ENCODE peak calls at places on chromosomes 13 and 19, in nine cellular contexts. E, L, Q, A, M, V, T, C and J are unnamed samples.

GRCh38 chr19:55248704-55249103 is 10.1 kb downstream of the PPP6R1 start:
- DNase-seq in L (no peak), E (no peak), A (no peak), V (no peak), Q (no peak), C (no peak), T (no peak), M (no peak), J (no peak)

GRCh38 chr19:7944177-7944761 is 803 bp upstream of the TIMM44 start:
- DNase-seq in A (peak; percentile 96), V (peak; percentile 96), M (peak; percentile 84), E (peak; percentile 81), L (peak; percentile 76), C (peak; percentile 97), T (peak; percentile 86), Q (no peak), J (peak; percentile 77)

GRCh38 chr13:31846984-31847752 is 107.8 kb downstream of the RXFP2 start:
- DNase-seq in T (peak; percentile 28), C (no peak), A (no peak), Q (no peak), E (no peak), V (no peak), M (no peak), L (no peak), J (no peak)

GRCh38 chr13:40136896-40137295 is 481.4 kb downstream of the COG6 start:
- DNase-seq in T (no peak), Q (no peak), M (no peak), C (no peak), A (no peak), V (no peak), E (no peak), L (no peak), J (no peak)

GRCh38 chr13:66933994-66934393 is 296.1 kb downstream of the PCDH9 start:
- DNase-seq in T (no peak), L (peak; percentile 96), M (no peak), C (peak; percentile 89), E (peak; percentile 28), V (peak; percentile 51), Q (no peak), A (peak; percentile 22), J (peak; percentile 99)

GRCh38 chr13:100234524-100235136 is 145.7 kb downstream of the PCCA start:
- DNase-seq in C (no peak), M (no peak), V (peak; percentile 34), L (peak; percentile 67), E (no peak), Q (no peak), A (no peak), T (no peak), J (no peak)

GRCh38 chr13:100131863-100132574 is 43.1 kb downstream of the PCCA start:
- DNase-seq in V (peak; percentile 89), Q (no peak), T (no peak), A (peak; percentile 70), L (peak; percentile 96), M (no peak), E (no peak), C (peak; percentile 88), J (peak; percentile 98)

GRCh38 chr19:12785431-12786011 is 5.8 kb upstream of the JUNB start:
- DNase-seq in Q (peak; percentile 47), C (no peak), A (no peak), E (no peak), V (no peak), M (no peak), L (no peak), T (peak; percentile 42), J (no peak)

GRCh38 chr19:38228491-38229439 is 4.7 kb upstream of the DPF1 start:
- DNase-seq in Q (no peak), C (no peak), M (peak; percentile 69), A (no peak), L (no peak), E (no peak), V (no peak), T (no peak), J (no peak)

GRCh38 chr19:55255618-55256423 is 3.0 kb downstream of the PPP6R1 start:
- DNase-seq in E (no peak), C (peak; percentile 95), T (no peak), Q (peak; percentile 80), V (peak; percentile 26), L (peak; percentile 39), M (no peak), A (no peak), J (peak; percentile 63)

GRCh38 chr13:45162821-45163220 is 38.0 kb downstream of the KCTD4 start:
- DNase-seq in M (no peak), V (peak; percentile 92), T (no peak), Q (no peak), A (peak; percentile 84), C (peak; percentile 92), L (peak; percentile 93), E (no peak), J (peak; percentile 95)

GRCh38 chr13:48833412-48833811 is 142.3 kb upstream of the FNDC3A start:
- DNase-seq in A (no peak), C (peak; percentile 83), Q (no peak), T (no peak), V (no peak), M (no peak), L (no peak), E (no peak), J (peak; percentile 53)

GRCh38 chr19:35784401-35785086 is 9.2 kb downstream of the ARHGAP33 start:
- DNase-seq in V (no peak), A (no peak), T (no peak), Q (no peak), M (no peak), E (no peak), C (no peak), L (no peak), J (no peak)

GRCh38 chr13:52001120-52001731 is 10.0 kb downstream of the ATP7B start:
- DNase-seq in T (no peak), M (no peak), A (peak; percentile 63), Q (no peak), C (peak; percentile 50), L (peak; percentile 39), E (no peak), V (peak; percentile 66), J (peak; percentile 60)

GRCh38 chr13:112855859-112856258 is 113.2 kb upstream of the MCF2L start:
- DNase-seq in V (no peak), E (no peak), C (no peak), L (no peak), Q (no peak), T (no peak), A (no peak), M (no peak), J (no peak)

GRCh38 chr19:1587872-1588271 is 4.8 kb downstream of the MBD3 start:
- DNase-seq in Q (no peak), M (no peak), L (no peak), V (no peak), E (no peak), T (no peak), C (no peak), A (no peak), J (no peak)

DNA sequence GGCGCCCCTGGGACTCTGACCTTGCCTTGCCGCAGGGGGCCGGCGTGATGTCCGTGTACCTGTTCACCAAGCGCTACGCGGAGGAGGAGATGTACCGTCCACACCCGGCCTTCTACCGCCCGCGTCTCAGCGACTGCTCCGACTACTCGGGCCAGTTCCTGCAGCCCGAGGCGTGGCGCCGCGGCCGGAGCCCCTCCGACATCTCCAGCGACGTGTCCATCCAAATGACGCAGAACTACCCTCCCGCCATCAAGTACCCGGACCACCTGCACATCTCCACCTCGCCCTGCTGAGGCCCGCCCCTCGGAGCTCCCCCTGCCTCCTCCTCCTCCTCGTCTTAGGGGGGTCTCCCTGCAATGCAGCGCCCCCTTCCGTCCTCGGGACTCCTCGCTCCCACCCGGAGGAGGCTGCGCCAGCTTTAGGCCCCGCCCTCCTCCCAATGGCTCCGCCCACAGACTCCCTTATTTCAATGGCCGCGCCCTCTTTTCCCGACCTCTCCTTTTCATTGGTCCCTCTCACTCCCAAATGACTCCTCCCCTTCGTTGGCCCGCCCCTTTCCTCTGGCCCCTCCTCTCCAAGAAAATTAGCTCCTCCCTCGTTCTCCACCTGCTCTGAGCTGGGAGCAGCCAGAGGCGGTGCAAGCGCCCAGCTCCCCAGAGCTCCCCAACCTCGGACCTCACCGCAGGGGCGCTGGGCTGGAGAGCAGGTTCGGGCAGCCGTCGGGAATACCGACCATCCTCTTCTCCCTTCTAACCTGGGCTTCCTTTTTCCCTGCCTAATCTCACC is 20.5 kb upstream of the CACNG8 start:
- DNase-seq in Q (peak; percentile 28), A (no peak), E (no peak), V (peak; percentile 40), C (peak; percentile 19), M (no peak), L (no peak), T (no peak), J (no peak)
- TF ChIP-seq CTCF in Q (no peak), A (no peak), E (no peak), V (no peak), C (peak; percentile 24), M (no peak), L (no peak), T (no peak), J (no peak)

DNA sequence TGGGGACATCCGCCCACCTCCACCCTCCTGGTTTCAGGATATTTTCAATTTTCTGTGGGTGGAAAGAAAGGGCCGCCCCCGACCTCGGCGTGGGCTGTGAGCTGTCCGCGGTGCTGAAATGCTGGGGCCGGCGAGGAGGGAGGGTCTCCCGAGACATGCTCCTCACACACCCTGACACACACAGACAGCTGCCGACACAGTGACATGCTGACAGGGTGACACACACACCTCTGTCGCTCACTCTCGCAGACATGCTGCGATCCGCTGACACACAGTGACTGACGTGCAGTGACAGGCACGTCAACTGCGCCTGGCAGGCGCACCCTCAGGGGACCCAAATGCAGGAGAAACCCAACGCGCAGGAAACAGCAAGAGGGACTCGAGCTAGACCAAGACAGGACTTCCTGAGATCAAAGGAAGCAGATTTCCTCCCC is 25.1 kb upstream of the MEIS3 start:
- DNase-seq in C (no peak), T (no peak), L (no peak), E (no peak), M (no peak), A (no peak), V (no peak), Q (no peak), J (no peak)
- H3K4me3 ChIP-seq in C (no peak overlapping the region), T (no peak overlapping the region), L (no peak overlapping the region), E (no peak overlapping the region), M (peak overlapping the region; percentile 21), A (no peak overlapping the region), V (no peak overlapping the region), Q (no peak overlapping the region), J (no peak overlapping the region)

DNA sequence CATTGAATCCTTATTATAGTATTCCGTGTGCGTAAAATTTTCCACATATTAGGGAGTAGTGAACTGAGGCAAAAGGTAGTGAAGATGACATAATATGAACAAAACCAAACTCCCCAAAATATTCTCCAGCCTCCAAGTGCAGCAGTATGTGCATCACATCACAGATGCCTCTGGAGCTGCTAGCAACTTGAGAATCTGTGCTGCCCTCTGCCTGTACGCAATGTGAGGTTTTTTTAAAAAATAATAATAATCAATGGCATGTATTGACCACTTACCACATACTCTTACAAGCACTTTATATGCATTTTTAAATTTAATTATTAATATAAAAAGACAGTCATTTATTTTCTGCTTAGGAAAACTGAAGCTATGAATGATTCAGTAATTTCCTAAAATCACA is 583.0 kb upstream of the SPRY2 start:
- DNase-seq in L (no peak), A (peak; percentile 31), M (no peak), C (no peak), T (no peak), E (no peak), Q (no peak), V (peak; percentile 42), J (peak; percentile 30)
- TF ChIP-seq CTCF in L (no peak), A (no peak), M (no peak), C (peak; percentile 27), T (peak; percentile 54), E (no peak), Q (no peak), V (peak; percentile 31), J (peak; percentile 36)

GRCh38 chr13:108917581-108917980 is 288.2 kb downstream of the MYO16 start:
- DNase-seq in C (peak; percentile 75), A (peak; percentile 66), Q (no peak), V (peak; percentile 49), E (no peak), L (peak; percentile 80), T (no peak), M (no peak), J (no peak)
- H3K4me3 ChIP-seq in C (no peak overlapping the region), A (no peak overlapping the region), Q (no peak overlapping the region), V (no peak overlapping the region), E (no peak overlapping the region), L (no peak overlapping the region), T (no peak overlapping the region), M (no peak overlapping the region), J (no peak overlapping the region)